ENCODE peak calls at places on chromosomes 5 and 9, in eight cellular contexts. N is GM10248, O is left lung, K is GM20000, Y is endothelial cell, A is endodermal cell, J is Calu3, D is upper lobe of right lung. W is an unnamed sample.

GRCh38 chr5:167699434-167699833 is 592.0 kb upstream of the WWC1 start:
- DNase-seq in Y (peak), O (no peak), N (no peak), A (peak), K (no peak), J (peak), D (no peak), W (no peak)

GRCh38 chr5:96243203-96243602 is 189.8 kb downstream of the PCSK1 start:
- DNase-seq in K (no peak), O (no peak), D (no peak), N (no peak), J (no peak), A (no peak), Y (no peak), W (no peak)

GRCh38 chr5:135377751-135378680 is 21.0 kb downstream of the MACROH2A1 start:
- DNase-seq in J (no peak), D (no peak), Y (no peak), O (no peak), A (no peak), N (no peak), K (no peak), W (no peak)

GRCh38 chr9:132699926-132700325 is 29.7 kb downstream of the GTF3C4 start:
- DNase-seq in K (no peak), Y (no peak), O (no peak), N (no peak), J (no peak), A (no peak), D (no peak), W (no peak)

GRCh38 chr9:21412109-21412508 is 3.2 kb downstream of the IFNA8 start:
- DNase-seq in D (no peak), A (no peak), K (no peak), O (no peak), N (no peak), Y (no peak), J (no peak), W (no peak)

GRCh38 chr9:9774471-9774870 is 838.3 kb downstream of the PTPRD start:
- DNase-seq in J (no peak), O (no peak), N (no peak), A (no peak), D (no peak), Y (no peak), K (no peak), W (no peak)

GRCh38 chr9:107395126-107395525 is 94.4 kb downstream of the KLF4 start:
- DNase-seq in J (no peak), A (no peak), D (no peak), N (no peak), O (no peak), K (no peak), Y (no peak), W (no peak)

GRCh38 chr5:164801910-164802309 is 1296.5 kb downstream of the MAT2B start:
- DNase-seq in D (no peak), Y (no peak), N (no peak), O (no peak), A (no peak), K (no peak), J (no peak), W (no peak)

GRCh38 chr9:130041648-130042405 is 1.2 kb downstream of the FNBP1 start:
- DNase-seq in O (no peak), N (no peak), D (no peak), K (no peak), J (no peak), A (peak), Y (peak), W (no peak)

GRCh38 chr5:39387293-39387692 is 23.0 kb upstream of the C9 start:
- DNase-seq in K (no peak), J (no peak), A (no peak), O (no peak), D (no peak), Y (no peak), N (no peak), W (no peak)

GRCh38 chr5:180598316-180598701 is 7.0 kb upstream of the SCGB3A1 start:
- DNase-seq in O (peak), A (no peak), N (peak), J (no peak), D (peak), K (peak), Y (no peak), W (no peak)

GRCh38 chr5:3200356-3200755 is 395.3 kb upstream of the IRX1 start:
- DNase-seq in J (no peak), N (no peak), A (no peak), K (no peak), O (peak), Y (no peak), D (no peak), W (no peak)

GRCh38 chr5:77842247-77842646 is 66.1 kb upstream of the TBCA start:
- DNase-seq in K (no peak), D (no peak), A (no peak), O (no peak), J (no peak), Y (no peak), N (no peak), W (no peak)

GRCh38 chr9:91690540-91691249 is 259.3 kb downstream of the ROR2 start:
- DNase-seq in J (peak), D (no peak), Y (no peak), O (no peak), N (no peak), A (no peak), K (no peak), W (no peak)

GRCh38 chr5:57724836-57725235 is 242.2 kb upstream of the ACTBL2 start:
- DNase-seq in J (no peak), A (no peak), N (no peak), K (no peak), Y (no peak), D (no peak), O (no peak), W (no peak)

GRCh38 chr9:122695696-122696095 is 20.8 kb downstream of the OR1L3 start:
- DNase-seq in D (no peak), Y (no peak), K (no peak), O (no peak), A (no peak), N (no peak), J (no peak), W (no peak)

GRCh38 chr9:257957-258356 is 43.3 kb downstream of the DOCK8 start:
- DNase-seq in N (no peak), O (no peak), D (no peak), Y (no peak), J (no peak), A (no peak), K (no peak), W (no peak)

GRCh38 chr5:64680289-64680688 is 10.0 kb upstream of the SHISAL2B start:
- DNase-seq in J (no peak), A (peak), D (no peak), K (no peak), Y (peak), N (no peak), O (no peak), W (no peak)
- TF ChIP-seq CTCF in J (no peak), A (peak), D (no peak), K (no peak), Y (no peak), N (no peak), O (no peak), W (no peak)

GRCh38 chr5:129096382-129096991 is 1.9 kb downstream of the ISOC1 start:
- DNase-seq in J (no peak), D (no peak), K (no peak), N (no peak), Y (no peak), O (no peak), A (peak), W (no peak)
- TF ChIP-seq CTCF in J (no peak), D (no peak), K (no peak), N (no peak), Y (peak), O (no peak), A (peak), W (no peak)

DNA sequence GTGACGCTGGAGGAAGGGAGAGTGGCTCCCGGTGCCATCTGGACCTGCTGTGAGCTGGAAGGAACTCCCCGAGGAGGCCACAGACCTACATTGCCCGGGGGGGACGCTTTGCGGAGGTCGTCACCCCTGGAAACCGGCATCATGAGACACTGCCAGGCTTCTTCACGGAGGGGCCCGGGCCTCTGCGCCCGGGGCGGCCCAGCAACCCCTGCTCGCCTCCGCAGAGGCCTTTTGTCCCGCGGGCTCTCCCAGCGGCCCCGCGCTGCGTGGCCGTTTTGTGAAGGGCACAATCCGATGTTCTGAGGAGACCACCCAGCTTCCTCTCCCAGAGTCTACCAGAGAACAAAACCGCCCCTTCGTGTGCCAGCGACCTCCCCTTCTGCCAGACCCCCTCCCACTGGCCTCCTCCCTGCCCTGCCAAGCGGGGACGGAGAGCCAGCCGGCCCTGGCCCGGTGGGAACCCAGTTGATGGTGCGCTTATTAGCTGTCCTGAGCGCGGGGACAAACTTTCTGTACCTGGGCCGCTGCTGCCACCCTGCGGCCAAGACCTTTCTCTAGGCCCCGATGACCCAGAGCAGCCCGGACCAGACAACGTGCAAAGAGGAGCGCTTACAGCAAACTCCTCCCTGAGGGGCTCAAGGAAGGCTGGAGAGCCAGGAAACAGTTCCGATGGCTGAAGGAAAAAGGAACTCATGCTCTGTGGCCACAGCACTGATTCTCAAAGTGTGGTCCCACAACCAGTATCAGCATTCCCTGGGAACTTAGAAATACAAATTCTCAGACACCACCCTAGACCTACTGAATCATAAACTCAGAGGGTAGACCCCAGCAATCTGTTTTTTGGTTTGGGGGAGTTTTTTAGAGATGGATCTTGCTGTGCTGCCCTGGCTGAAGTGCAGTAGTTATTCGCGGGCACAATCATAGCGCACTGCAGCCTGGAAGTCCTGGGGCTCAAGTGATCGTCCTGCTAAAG is 86.7 kb downstream of the SLC1A3 start:
- DNase-seq in N (peak), Y (peak), J (peak), K (peak), O (peak), D (peak), A (peak), W (peak)
- TF ChIP-seq CTCF in N (peak), Y (peak), J (peak), K (peak), O (peak), D (peak), A (peak), W (no peak)

DNA sequence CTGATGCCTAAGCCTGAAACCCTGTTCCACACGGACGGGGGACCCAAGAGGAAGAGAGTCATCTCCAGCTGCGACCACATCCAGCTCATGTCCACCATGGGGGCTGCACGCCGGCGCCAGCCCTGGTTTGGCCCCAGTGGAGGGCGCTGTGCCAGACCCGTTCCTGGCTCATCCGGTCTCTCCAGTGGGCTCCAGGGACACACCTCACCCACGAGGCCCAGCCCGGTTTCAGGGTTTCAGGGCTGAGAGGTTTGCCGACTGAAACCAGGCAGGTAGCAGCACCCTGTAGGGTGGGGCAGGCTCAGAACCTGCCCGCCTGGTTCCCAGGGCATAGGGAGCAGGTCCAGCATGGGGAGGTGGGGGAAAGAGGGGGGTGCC is 71.4 kb upstream of the STXBP1 start:
- DNase-seq in D (peak), K (no peak), O (peak), N (no peak), Y (no peak), J (peak), A (peak), W (no peak)
- TF ChIP-seq CTCF in D (no peak), K (no peak), O (no peak), N (no peak), Y (no peak), J (no peak), A (peak), W (no peak)

DNA sequence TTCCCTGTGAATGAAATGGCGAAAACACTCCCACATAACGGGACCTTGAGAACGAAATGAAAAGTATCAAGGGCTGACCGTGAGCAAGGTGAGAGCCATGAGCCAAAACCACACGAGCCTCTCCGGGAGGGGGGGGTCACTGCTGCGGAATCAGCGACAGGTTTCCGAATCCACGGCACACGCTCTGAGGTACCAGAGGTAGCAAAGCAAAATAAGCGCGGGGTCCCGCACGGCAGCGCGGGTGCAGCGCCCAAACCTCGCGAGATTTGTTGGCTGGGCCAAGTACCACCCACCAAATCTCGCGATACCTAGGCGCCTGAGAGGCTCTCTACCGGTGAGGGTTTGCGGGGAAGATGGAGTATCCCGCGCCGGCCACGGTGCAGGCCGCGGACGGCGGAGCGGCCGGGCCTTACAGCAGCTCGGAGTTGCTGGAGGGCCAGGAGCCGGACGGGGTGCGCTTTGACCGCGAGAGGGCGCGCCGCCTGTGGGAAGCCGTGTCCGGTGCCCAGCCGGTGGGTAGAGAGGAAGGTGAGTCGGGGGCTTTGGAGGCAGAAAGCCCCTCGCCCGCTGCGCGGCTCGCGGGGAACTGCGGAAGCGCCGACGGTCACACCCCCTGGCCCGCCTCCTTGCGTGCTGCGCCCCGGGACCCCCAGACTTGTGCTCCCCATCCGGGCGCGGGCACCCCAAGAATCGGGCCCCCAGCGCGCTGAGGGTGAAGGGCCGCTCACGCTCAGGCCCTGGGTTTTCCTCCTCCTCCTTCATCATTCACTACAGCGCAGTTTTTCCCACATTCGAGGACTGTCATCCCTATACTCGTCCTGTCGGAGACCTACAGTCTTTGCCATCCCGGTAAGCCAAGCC is at the start of gene ZNF346:
- DNase-seq in K (peak), Y (peak), N (peak), O (peak), J (peak), D (peak), A (peak), W (peak)
- TF ChIP-seq CTCF in K (peak), Y (peak), N (peak), O (peak), J (peak), D (peak), A (peak), W (no peak)

DNA sequence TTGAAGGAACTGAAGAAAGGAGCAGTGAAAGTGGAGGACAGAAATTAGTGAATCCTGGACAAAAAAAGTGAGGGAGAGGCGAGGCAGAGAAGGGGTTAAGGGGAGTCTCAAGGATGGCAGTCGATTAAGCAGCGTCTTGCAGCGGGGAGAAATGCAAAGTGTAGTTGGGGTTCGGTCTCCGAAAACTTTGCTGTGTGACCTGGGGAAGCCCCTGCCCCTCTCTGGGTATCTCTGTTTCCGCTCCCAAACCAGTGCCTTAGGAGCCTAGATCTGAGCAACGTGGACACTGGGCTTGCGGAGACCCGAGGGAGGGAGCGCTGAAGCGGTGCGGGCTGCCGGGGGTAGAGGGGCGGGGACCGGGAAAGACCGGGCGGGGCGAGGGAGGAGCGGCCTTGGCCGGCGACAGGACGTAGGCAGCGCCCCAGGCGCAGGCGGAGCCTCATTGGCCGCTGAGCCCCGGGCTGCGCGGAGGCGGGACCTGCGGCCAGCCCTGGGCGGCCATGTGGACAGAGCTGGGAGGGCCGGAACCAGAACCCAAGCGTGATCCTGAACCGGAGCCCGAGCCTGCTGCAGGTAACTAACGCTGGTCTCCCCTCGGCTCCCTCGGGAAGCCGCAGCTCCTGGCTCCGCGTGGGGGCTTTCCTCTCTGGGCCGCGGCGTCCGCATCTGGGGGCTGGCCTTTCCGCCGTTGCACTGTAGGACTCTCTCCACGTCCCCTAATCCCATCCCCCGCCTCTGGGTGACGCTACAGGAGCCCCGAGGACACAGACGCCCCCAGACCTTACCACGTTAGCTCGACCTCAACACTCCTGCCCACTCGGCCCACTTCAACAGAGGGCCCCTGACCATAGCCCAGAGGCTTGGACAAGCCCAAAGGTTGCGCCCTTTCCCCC is at the start of gene ALDH1B1:
- DNase-seq in K (peak), J (peak), D (peak), N (peak), A (peak), O (peak), Y (peak), W (peak)
- TF ChIP-seq CTCF in K (no peak), J (no peak), D (no peak), N (peak), A (peak), O (no peak), Y (no peak), W (no peak)

GRCh38 chr5:23522553-23522952 is 15.1 kb downstream of the PRDM9 start:
- DNase-seq in D (no peak), N (no peak), J (no peak), A (no peak), O (no peak), K (no peak), Y (no peak), W (no peak)
- TF ChIP-seq CTCF in D (no peak), N (no peak), J (no peak), A (no peak), O (no peak), K (no peak), Y (no peak), W (no peak)

DNA sequence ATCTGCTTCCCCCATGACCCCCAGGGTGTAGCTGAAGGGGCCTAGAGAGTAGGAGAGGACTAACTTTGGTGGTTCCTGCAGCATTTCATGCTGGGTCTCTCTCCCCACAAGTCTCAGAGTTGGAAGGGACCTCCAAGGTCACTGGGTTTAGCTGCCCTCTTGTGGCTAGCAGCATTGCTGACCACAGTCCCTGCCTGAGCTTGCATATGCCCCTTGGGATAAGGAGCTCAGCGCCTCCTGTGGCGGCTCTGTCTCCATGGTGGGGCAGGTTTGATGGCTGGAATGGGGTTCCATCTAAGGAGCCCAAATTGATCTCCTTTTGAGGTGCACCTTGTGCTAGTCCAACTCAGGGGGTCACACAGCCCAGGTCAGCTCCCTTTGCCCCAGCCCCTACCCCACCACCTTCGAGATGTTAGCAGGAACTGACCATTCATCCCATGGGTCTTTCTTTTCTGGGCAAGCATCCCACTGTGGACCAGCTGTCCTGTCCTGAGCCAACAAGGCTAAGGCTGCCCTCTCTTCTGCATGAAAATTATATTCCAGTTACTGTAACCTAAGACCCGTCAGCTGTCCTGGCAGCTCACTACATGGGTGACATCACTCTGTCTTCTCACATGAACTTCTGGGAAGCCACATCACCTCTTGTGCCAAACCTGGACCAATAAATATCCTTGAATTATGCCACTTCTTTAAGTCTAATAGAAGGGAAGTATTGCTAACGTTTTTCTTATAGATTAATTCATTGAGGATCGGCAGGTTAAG is 196.2 kb downstream of the HSPA4 start:
- DNase-seq in K (no peak), N (no peak), J (peak), D (no peak), A (peak), Y (peak), O (no peak), W (no peak)
- TF ChIP-seq CTCF in K (no peak), N (peak), J (peak), D (peak), A (peak), Y (peak), O (peak), W (no peak)

DNA sequence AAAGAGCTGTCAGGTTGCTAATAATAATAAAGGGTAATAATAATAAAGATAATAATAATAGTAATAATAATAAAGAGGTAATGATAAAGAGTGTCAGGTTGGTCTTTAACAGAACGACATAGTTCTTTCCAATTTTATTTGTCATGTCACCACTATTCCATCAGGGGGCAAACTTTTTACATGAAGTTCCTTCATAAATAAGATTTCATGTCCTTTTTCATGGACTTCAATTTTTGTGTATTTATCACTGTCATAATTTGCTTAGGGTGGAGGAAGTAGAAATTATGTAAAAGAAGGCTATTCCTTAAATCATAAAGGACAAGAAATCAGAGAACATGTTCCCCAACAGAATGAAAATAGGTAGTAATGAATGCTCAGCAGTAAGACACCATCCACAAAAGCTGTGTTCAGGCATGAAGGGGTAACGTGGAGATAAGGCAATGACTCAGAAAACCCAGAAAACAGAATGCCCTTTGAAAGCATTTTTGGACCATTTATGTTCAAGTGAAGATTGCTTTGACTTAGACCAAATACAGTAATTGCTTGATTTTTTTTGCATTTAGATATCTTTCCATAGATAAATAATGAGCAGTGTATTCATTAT is 72.7 kb downstream of the ZFAND5 start:
- DNase-seq in K (peak), N (peak), D (no peak), Y (no peak), A (no peak), O (no peak), J (peak), W (no peak)
- TF ChIP-seq CTCF in K (peak), N (peak), D (peak), Y (peak), A (peak), O (peak), J (no peak), W (no peak)

W was measured in activated B cell treated with CpG ODN at 0.5 μM for 24 hours.